ENCODE peak calls at places on chromosomes 6 and 20, in six cellular contexts. Q is GM23338; K is prostate gland; C is CD8-positive, alpha-beta T cell; Y is pancreas; A is heart left ventricle. I is an unnamed sample.

GRCh38 chr20:21396921-21397340 is 395 bp downstream of the NKX2-4 start:
- DNase-seq in Q (peak; percentile 53), K (no peak), Y (no peak), A (no peak), C (no peak), I (no peak)

GRCh38 chr6:68639826-68640505 is 4.9 kb downstream of the ADGRB3 start:
- DNase-seq in Q (peak; percentile 26), A (no peak), K (no peak), C (no peak), Y (no peak), I (no peak)

GRCh38 chr6:116446399-116446798 is 14.8 kb upstream of the CALHM6 start:
- DNase-seq in A (no peak), K (no peak), C (no peak), Y (no peak), Q (no peak), I (no peak)

GRCh38 chr6:27250277-27250954 is 2.9 kb downstream of the PRSS16 start:
- DNase-seq in Q (peak; percentile 44), C (no peak), A (no peak), K (no peak), Y (peak; percentile 22), I (no peak)

GRCh38 chr6:96940322-96940721 is 15.8 kb downstream of the KLHL32 start:
- DNase-seq in Q (no peak), C (no peak), A (no peak), K (no peak), Y (no peak), I (no peak)

GRCh38 chr6:11748591-11748990 is 30.0 kb downstream of the ADTRP start:
- DNase-seq in Y (no peak), K (no peak), Q (no peak), A (no peak), C (no peak), I (no peak)

GRCh38 chr6:139965393-139965792 is 590.9 kb upstream of the CITED2 start:
- DNase-seq in C (no peak), A (no peak), K (no peak), Y (no peak), Q (peak; percentile 27), I (no peak)

GRCh38 chr20:62770111-62770910 is 26.0 kb upstream of the MRGBP start:
- DNase-seq in Q (no peak), A (peak; percentile 12), C (no peak), Y (no peak), K (no peak), I (no peak)

GRCh38 chr6:42017021-42017643 is 33.2 kb upstream of the TAF8 start:
- DNase-seq in Q (no peak), Y (no peak), K (no peak), A (no peak), C (no peak), I (peak; percentile 37)

GRCh38 chr6:99013145-99013544 is 65.4 kb upstream of the FBXL4 start:
- DNase-seq in K (no peak), C (no peak), A (no peak), Q (no peak), Y (no peak), I (peak; percentile 71)

GRCh38 chr20:17468073-17468840 is 62.9 kb downstream of the BFSP1 start:
- DNase-seq in A (no peak), Q (no peak), Y (no peak), K (no peak), C (no peak), I (no peak)

GRCh38 chr20:35000311-35000921 is 44.7 kb downstream of the MYH7B start:
- DNase-seq in A (peak; percentile 24), Y (no peak), K (no peak), C (no peak), Q (no peak), I (no peak)

GRCh38 chr6:83878902-83879644 is 19.6 kb downstream of the CYB5R4 start:
- DNase-seq in K (no peak), C (no peak), A (no peak), Q (no peak), Y (no peak), I (no peak)

GRCh38 chr6:44696099-44696498 is 308.6 kb downstream of the CDC5L start:
- DNase-seq in A (no peak), K (no peak), Q (no peak), C (no peak), Y (no peak), I (no peak)

GRCh38 chr20:22462975-22463914 is 121.1 kb downstream of the FOXA2 start:
- DNase-seq in K (no peak), C (no peak), Y (no peak), A (no peak), Q (peak; percentile 28), I (peak; percentile 70)

GRCh38 chr6:134094436-134094835 is 42.0 kb upstream of the SLC2A12 start:
- DNase-seq in Q (peak; percentile 8), A (no peak), K (no peak), Y (no peak), C (no peak), I (no peak)

GRCh38 chr6:156832166-156832743 is 55.1 kb downstream of the ARID1B start:
- DNase-seq in Y (no peak), Q (no peak), C (no peak), K (no peak), A (peak; percentile 52), I (no peak)

GRCh38 chr6:94401311-94401710 is 982.0 kb upstream of the EPHA7 start:
- DNase-seq in A (no peak), Q (no peak), Y (no peak), K (no peak), C (no peak), I (no peak)

GRCh38 chr6:90216081-90216977 is 80.3 kb downstream of the BACH2 start:
- DNase-seq in K (no peak), Y (peak; percentile 22), C (peak; percentile 21), Q (peak; percentile 26), A (no peak), I (no peak)

GRCh38 chr6:152380993-152381898 is 255.9 kb downstream of the SYNE1 start:
- DNase-seq in Y (peak; percentile 72), A (peak; percentile 85), Q (no peak), C (no peak), K (peak; percentile 10), I (peak; percentile 31)

GRCh38 chr6:95094751-95095150 is 482.6 kb upstream of the MANEA start:
- DNase-seq in Q (no peak), C (no peak), A (no peak), Y (no peak), K (no peak), I (peak; percentile 80)

GRCh38 chr6:160028487-160029275 is 59.8 kb downstream of the IGF2R start:
- DNase-seq in Q (no peak), A (no peak), Y (peak; percentile 40), K (no peak), C (no peak), I (no peak)

GRCh38 chr6:703562-703961 is 10.6 kb upstream of the EXOC2 start:
- DNase-seq in Y (no peak), C (no peak), Q (no peak), A (no peak), K (no peak), I (no peak)

GRCh38 chr20:57262244-57263126 is 4.0 kb downstream of the BMP7 start:
- DNase-seq in Q (peak; percentile 58), K (no peak), C (no peak), A (no peak), Y (no peak), I (no peak)
- H3K27me3 ChIP-seq in Q (peaks cover 65% of the 10 kb centered on the region), K (no peaks in the 10 kb centered on the region), C (peaks cover 3% of the 10 kb centered on the region), A (peaks cover 100% of the 10 kb centered on the region), Y (no peaks in the 10 kb centered on the region), I (peaks cover 71% of the 10 kb centered on the region)

GRCh38 chr20:59110607-59111006 is 53.0 kb upstream of the ZNF831 start:
- DNase-seq in K (no peak), Y (no peak), Q (no peak), C (no peak), A (no peak), I (no peak)

GRCh38 chr20:59101956-59102355 is 59.4 kb upstream of the PRELID3B start:
- DNase-seq in Y (no peak), K (no peak), A (no peak), C (no peak), Q (no peak), I (no peak)

GRCh38 chr20:59105581-59105980 is 58.0 kb upstream of the ZNF831 start:
- DNase-seq in C (no peak), A (no peak), K (no peak), Y (no peak), Q (no peak), I (no peak)

GRCh38 chr20:59102722-59103415 is 60.3 kb upstream of the PRELID3B start:
- DNase-seq in Q (no peak), A (no peak), Y (no peak), C (no peak), K (no peak), I (no peak)

GRCh38 chr20:59104848-59105247 is 58.8 kb upstream of the ZNF831 start:
- DNase-seq in A (no peak), Y (no peak), Q (no peak), C (no peak), K (no peak), I (no peak)
- H3K27me3 ChIP-seq in A (peaks cover 11% of the 10 kb centered on the region), Y (no peaks in the 10 kb centered on the region), Q (no peaks in the 10 kb centered on the region), C (no peaks in the 10 kb centered on the region), K (no peaks in the 10 kb centered on the region), I (peaks cover 86% of the 10 kb centered on the region)

DNA sequence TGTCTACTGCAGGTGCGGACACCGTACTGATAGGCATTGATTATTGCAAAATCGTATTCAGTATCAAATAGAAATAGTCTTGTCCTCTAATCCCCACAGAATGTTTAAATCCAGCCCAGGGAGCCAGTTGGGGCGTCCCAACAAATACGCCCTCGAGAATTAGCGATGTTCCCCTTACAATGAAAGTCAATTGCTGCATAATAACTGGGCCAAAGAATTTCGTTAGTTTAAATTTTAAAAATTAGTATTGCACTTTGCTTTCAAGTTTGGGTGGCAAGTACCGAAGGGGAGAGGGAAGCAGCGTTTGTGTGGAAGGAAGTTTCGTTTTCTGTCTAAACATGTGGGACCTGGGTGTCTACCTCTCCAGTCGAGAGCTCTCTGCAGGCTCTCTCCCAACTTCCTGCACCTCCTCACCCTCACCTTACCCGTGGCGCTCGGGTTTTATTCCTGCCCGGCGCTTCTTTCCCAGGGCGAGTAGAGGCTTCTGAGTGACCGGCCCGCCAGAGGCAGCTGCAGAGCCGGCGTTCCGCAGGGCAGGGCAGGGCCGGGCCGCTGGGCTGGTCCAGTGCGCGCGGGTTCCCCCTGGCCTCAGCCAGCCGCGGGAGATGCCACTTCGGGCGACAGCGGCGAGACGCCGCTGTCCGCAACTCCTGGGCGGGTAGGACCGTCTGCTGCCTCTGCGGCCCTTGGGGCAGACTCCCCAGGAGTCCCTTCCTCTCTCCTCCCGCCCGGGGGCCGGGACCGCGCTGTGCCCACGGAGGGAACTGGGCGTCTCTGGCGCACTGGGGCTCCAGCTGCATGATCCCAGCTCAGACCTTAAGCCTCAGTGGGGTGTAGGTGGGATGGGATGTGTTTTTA is 862 bp upstream of the TFAP2C start:
- DNase-seq in Y (peak; percentile 24), A (peak; percentile 35), K (no peak), Q (peak; percentile 55), C (no peak), I (peak; percentile 57)
- H3K27me3 ChIP-seq in Y (no peaks in the 10 kb centered on the region), A (peaks cover 99% of the 10 kb centered on the region), K (peaks cover 3% of the 10 kb centered on the region), Q (peaks cover 65% of the 10 kb centered on the region), C (peaks cover 10% of the 10 kb centered on the region), I (no peaks in the 10 kb centered on the region)

GRCh38 chr20:48480391-48480790 is 347.4 kb downstream of the PREX1 start:
- DNase-seq in Y (no peak), K (no peak), C (no peak), Q (no peak), A (no peak), I (no peak)

GRCh38 chr20:48482790-48483189 is 345.0 kb downstream of the PREX1 start:
- DNase-seq in Y (no peak), C (no peak), A (no peak), Q (no peak), K (no peak), I (no peak)

GRCh38 chr20:48478370-48478769 is 349.4 kb downstream of the PREX1 start:
- DNase-seq in Q (no peak), K (no peak), A (no peak), Y (no peak), C (no peak), I (peak; percentile 21)

GRCh38 chr20:48476854-48477253 is 350.9 kb downstream of the PREX1 start:
- DNase-seq in C (no peak), A (no peak), K (no peak), Q (no peak), Y (no peak), I (no peak)

GRCh38 chr20:48478806-48479550 is 348.8 kb downstream of the PREX1 start:
- DNase-seq in C (no peak), A (no peak), Q (no peak), Y (no peak), K (no peak), I (no peak)
- H3K27me3 ChIP-seq in C (no peaks in the 10 kb centered on the region), A (peaks cover 31% of the 10 kb centered on the region), Q (no peaks in the 10 kb centered on the region), Y (no peaks in the 10 kb centered on the region), K (peaks cover 8% of the 10 kb centered on the region), I (peaks cover 59% of the 10 kb centered on the region)